ENCODE peak calls at places on chromosome X, in eight cellular contexts. One of them, this sample, is unnamed.
A peak's percentile ranks its signal among the peaks of the same experiment; 100 is the strongest.

GRCh38 chrX:66200855-66201795 is 37.1 kb downstream of the HEPH start:
- DNase-seq in ecto neural progenitor cell: no peak
- DNase-seq in WTC11: no peak
- DNase-seq in GM12891: no peak
- DNase-seq in CD8-positive, alpha-beta memory T cell: no peak
- DNase-seq in NAMALWA: peak; percentile 18
- DNase-seq in fibroblast of lung: peak; percentile 17
- DNase-seq in AG10803: peak; percentile 32
- DNase-seq in this sample: peak; percentile 62

GRCh38 chrX:124098089-124098488 is 136.6 kb downstream of the STAG2 start:
- DNase-seq in WTC11: no peak
- DNase-seq in GM12891: no peak
- DNase-seq in NAMALWA: peak; percentile 45
- DNase-seq in CD8-positive, alpha-beta memory T cell: no peak
- DNase-seq in fibroblast of lung: peak; percentile 56
- DNase-seq in AG10803: peak; percentile 47
- DNase-seq in ecto neural progenitor cell: no peak
- DNase-seq in this sample: peak; percentile 66

GRCh38 chrX:85375333-85375738 is 4.1 kb downstream of the POF1B start:
- DNase-seq in ecto neural progenitor cell: no peak
- DNase-seq in CD8-positive, alpha-beta memory T cell: no peak
- DNase-seq in AG10803: no peak
- DNase-seq in fibroblast of lung: no peak
- DNase-seq in WTC11: no peak
- DNase-seq in GM12891: no peak
- DNase-seq in NAMALWA: no peak
- DNase-seq in this sample: no peak

GRCh38 chrX:17472424-17472823 is 97.4 kb downstream of the NHS start:
- DNase-seq in fibroblast of lung: no peak
- DNase-seq in GM12891: no peak
- DNase-seq in ecto neural progenitor cell: no peak
- DNase-seq in NAMALWA: no peak
- DNase-seq in AG10803: no peak
- DNase-seq in WTC11: no peak
- DNase-seq in CD8-positive, alpha-beta memory T cell: no peak
- DNase-seq in this sample: no peak

GRCh38 chrX:49077941-49078340 is 1.7 kb downstream of the WDR45 start:
- DNase-seq in AG10803: no peak
- DNase-seq in CD8-positive, alpha-beta memory T cell: no peak
- DNase-seq in ecto neural progenitor cell: no peak
- DNase-seq in fibroblast of lung: no peak
- DNase-seq in NAMALWA: no peak
- DNase-seq in GM12891: no peak
- DNase-seq in WTC11: no peak
- DNase-seq in this sample: no peak

GRCh38 chrX:129875669-129876068 is 30.3 kb upstream of the UTP14A start:
- DNase-seq in GM12891: no peak
- DNase-seq in AG10803: peak; percentile 88
- DNase-seq in ecto neural progenitor cell: no peak
- DNase-seq in CD8-positive, alpha-beta memory T cell: no peak
- DNase-seq in WTC11: no peak
- DNase-seq in NAMALWA: no peak
- DNase-seq in fibroblast of lung: peak; percentile 70
- DNase-seq in this sample: peak; percentile 38

GRCh38 chrX:43815209-43815608 is 67.0 kb downstream of the MAOB start:
- DNase-seq in fibroblast of lung: no peak
- DNase-seq in NAMALWA: no peak
- DNase-seq in ecto neural progenitor cell: no peak
- DNase-seq in GM12891: no peak
- DNase-seq in CD8-positive, alpha-beta memory T cell: no peak
- DNase-seq in WTC11: no peak
- DNase-seq in AG10803: no peak
- DNase-seq in this sample: no peak

GRCh38 chrX:112672788-112673560 is 6.8 kb downstream of the LHFPL1 start:
- DNase-seq in AG10803: no peak
- DNase-seq in NAMALWA: no peak
- DNase-seq in fibroblast of lung: no peak
- DNase-seq in CD8-positive, alpha-beta memory T cell: no peak
- DNase-seq in ecto neural progenitor cell: no peak
- DNase-seq in WTC11: no peak
- DNase-seq in GM12891: no peak
- DNase-seq in this sample: no peak

GRCh38 chrX:102723456-102723855 is 2.9 kb downstream of the GPRASP3 start:
- DNase-seq in fibroblast of lung: no peak
- DNase-seq in ecto neural progenitor cell: no peak
- DNase-seq in CD8-positive, alpha-beta memory T cell: no peak
- DNase-seq in AG10803: no peak
- DNase-seq in NAMALWA: no peak
- DNase-seq in WTC11: no peak
- DNase-seq in GM12891: no peak
- DNase-seq in this sample: no peak

GRCh38 chrX:1871887-1872286 is 257.0 kb downstream of the ASMT start:
- DNase-seq in NAMALWA: no peak
- DNase-seq in CD8-positive, alpha-beta memory T cell: no peak
- DNase-seq in WTC11: no peak
- DNase-seq in GM12891: no peak
- DNase-seq in AG10803: no peak
- DNase-seq in fibroblast of lung: no peak
- DNase-seq in ecto neural progenitor cell: no peak
- DNase-seq in this sample: no peak

GRCh38 chrX:47828984-47829383 is 7.7 kb upstream of the ZNF81 start:
- DNase-seq in AG10803: no peak
- DNase-seq in NAMALWA: no peak
- DNase-seq in ecto neural progenitor cell: no peak
- DNase-seq in WTC11: no peak
- DNase-seq in CD8-positive, alpha-beta memory T cell: no peak
- DNase-seq in GM12891: no peak
- DNase-seq in fibroblast of lung: no peak
- DNase-seq in this sample: no peak

GRCh38 chrX:40101430-40101802 is 3.7 kb upstream of the BCOR start:
- DNase-seq in NAMALWA: no peak
- DNase-seq in AG10803: no peak
- DNase-seq in fibroblast of lung: no peak
- DNase-seq in GM12891: no peak
- DNase-seq in CD8-positive, alpha-beta memory T cell: no peak
- DNase-seq in WTC11: no peak
- DNase-seq in ecto neural progenitor cell: peak; percentile 60
- DNase-seq in this sample: no peak

GRCh38 chrX:71652405-71652804 is 14.9 kb upstream of the LOC101059915 start:
- DNase-seq in ecto neural progenitor cell: no peak
- DNase-seq in fibroblast of lung: peak; percentile 57
- DNase-seq in NAMALWA: peak; percentile 73
- DNase-seq in GM12891: no peak
- DNase-seq in AG10803: peak; percentile 54
- DNase-seq in WTC11: peak; percentile 42
- DNase-seq in CD8-positive, alpha-beta memory T cell: peak; percentile 26
- DNase-seq in this sample: peak; percentile 72

GRCh38 chrX:54826598-54826997 is 19.1 kb downstream of the MAGED2 start:
- DNase-seq in AG10803: peak; percentile 15
- DNase-seq in WTC11: no peak
- DNase-seq in NAMALWA: no peak
- DNase-seq in CD8-positive, alpha-beta memory T cell: no peak
- DNase-seq in GM12891: no peak
- DNase-seq in fibroblast of lung: no peak
- DNase-seq in ecto neural progenitor cell: no peak
- DNase-seq in this sample: no peak

GRCh38 chrX:46551494-46552128 is 6.4 kb upstream of the ZNF674 start:
- DNase-seq in fibroblast of lung: peak; percentile 45
- DNase-seq in AG10803: no peak
- DNase-seq in NAMALWA: no peak
- DNase-seq in WTC11: peak; percentile 28
- DNase-seq in ecto neural progenitor cell: no peak
- DNase-seq in GM12891: no peak
- DNase-seq in CD8-positive, alpha-beta memory T cell: no peak
- DNase-seq in this sample: peak; percentile 23

GRCh38 chrX:87049567-87049966 is 468.0 kb upstream of the KLHL4 start:
- DNase-seq in CD8-positive, alpha-beta memory T cell: no peak
- DNase-seq in AG10803: no peak
- DNase-seq in NAMALWA: no peak
- DNase-seq in ecto neural progenitor cell: no peak
- DNase-seq in WTC11: no peak
- DNase-seq in fibroblast of lung: no peak
- DNase-seq in GM12891: no peak
- DNase-seq in this sample: no peak

GRCh38 chrX:21733705-21734104 is 24.2 kb downstream of the SMPX start:
- DNase-seq in CD8-positive, alpha-beta memory T cell: no peak
- DNase-seq in NAMALWA: no peak
- DNase-seq in fibroblast of lung: no peak
- DNase-seq in ecto neural progenitor cell: no peak
- DNase-seq in GM12891: no peak
- DNase-seq in WTC11: no peak
- DNase-seq in AG10803: no peak
- DNase-seq in this sample: no peak

GRCh38 chrX:126770179-126770578 is 49.4 kb upstream of the PRR32 start:
- DNase-seq in WTC11: no peak
- DNase-seq in AG10803: no peak
- DNase-seq in GM12891: peak; percentile 5
- DNase-seq in NAMALWA: peak; percentile 31
- DNase-seq in fibroblast of lung: no peak
- DNase-seq in ecto neural progenitor cell: no peak
- DNase-seq in CD8-positive, alpha-beta memory T cell: no peak
- DNase-seq in this sample: peak; percentile 0

GRCh38 chrX:13834316-13834715 is 17.4 kb upstream of the GPM6B start:
- DNase-seq in GM12891: no peak
- DNase-seq in ecto neural progenitor cell: no peak
- DNase-seq in CD8-positive, alpha-beta memory T cell: no peak
- DNase-seq in fibroblast of lung: no peak
- DNase-seq in WTC11: no peak
- DNase-seq in NAMALWA: no peak
- DNase-seq in AG10803: no peak
- DNase-seq in this sample: no peak

GRCh38 chrX:149825424-149825823 is 43.7 kb downstream of the MAGEA9 start:
- DNase-seq in AG10803: no peak
- DNase-seq in ecto neural progenitor cell: no peak
- DNase-seq in WTC11: peak; percentile 63
- DNase-seq in CD8-positive, alpha-beta memory T cell: peak; percentile 3
- DNase-seq in GM12891: no peak
- DNase-seq in NAMALWA: peak; percentile 53
- DNase-seq in fibroblast of lung: no peak
- DNase-seq in this sample: peak; percentile 9

GRCh38 chrX:12719837-12720236 is 71.4 kb upstream of the PRPS2 start:
- DNase-seq in GM12891: no peak
- DNase-seq in NAMALWA: no peak
- DNase-seq in ecto neural progenitor cell: no peak
- DNase-seq in AG10803: no peak
- DNase-seq in fibroblast of lung: no peak
- DNase-seq in CD8-positive, alpha-beta memory T cell: no peak
- DNase-seq in WTC11: no peak
- DNase-seq in this sample: no peak

GRCh38 chrX:440636-441035 is 53.9 kb upstream of the PPP2R3B start:
- DNase-seq in ecto neural progenitor cell: no peak
- DNase-seq in WTC11: no peak
- DNase-seq in CD8-positive, alpha-beta memory T cell: no peak
- DNase-seq in NAMALWA: no peak
- DNase-seq in fibroblast of lung: no peak
- DNase-seq in GM12891: no peak
- DNase-seq in AG10803: no peak
- DNase-seq in this sample: no peak

GRCh38 chrX:96590403-96590802 is 94.2 kb upstream of the DIAPH2 start:
- DNase-seq in GM12891: no peak
- DNase-seq in NAMALWA: no peak
- DNase-seq in AG10803: no peak
- DNase-seq in ecto neural progenitor cell: no peak
- DNase-seq in WTC11: no peak
- DNase-seq in CD8-positive, alpha-beta memory T cell: no peak
- DNase-seq in fibroblast of lung: no peak
- DNase-seq in this sample: no peak

GRCh38 chrX:152638443-152638904 is 779 bp downstream of the GABRQ start:
- DNase-seq in GM12891: no peak
- DNase-seq in NAMALWA: no peak
- DNase-seq in CD8-positive, alpha-beta memory T cell: no peak
- DNase-seq in AG10803: no peak
- DNase-seq in fibroblast of lung: no peak
- DNase-seq in ecto neural progenitor cell: no peak
- DNase-seq in WTC11: no peak
- DNase-seq in this sample: no peak

GRCh38 chrX:114037515-114037914 is 546.4 kb upstream of the HTR2C start:
- DNase-seq in NAMALWA: no peak
- DNase-seq in ecto neural progenitor cell: no peak
- DNase-seq in fibroblast of lung: no peak
- DNase-seq in AG10803: no peak
- DNase-seq in GM12891: no peak
- DNase-seq in CD8-positive, alpha-beta memory T cell: no peak
- DNase-seq in WTC11: no peak
- DNase-seq in this sample: no peak

GRCh38 chrX:71941771-71942170 is 31.1 kb downstream of the NHSL2 start:
- DNase-seq in GM12891: no peak
- DNase-seq in AG10803: peak; percentile 70
- DNase-seq in ecto neural progenitor cell: no peak
- DNase-seq in CD8-positive, alpha-beta memory T cell: no peak
- DNase-seq in NAMALWA: no peak
- DNase-seq in WTC11: no peak
- DNase-seq in fibroblast of lung: peak; percentile 74
- DNase-seq in this sample: peak; percentile 78

GRCh38 chrX:9260603-9261002 is 204.3 kb upstream of the TBL1X start:
- DNase-seq in ecto neural progenitor cell: no peak
- DNase-seq in CD8-positive, alpha-beta memory T cell: no peak
- DNase-seq in WTC11: no peak
- DNase-seq in GM12891: no peak
- DNase-seq in AG10803: no peak
- DNase-seq in fibroblast of lung: no peak
- DNase-seq in NAMALWA: no peak
- DNase-seq in this sample: no peak

GRCh38 chrX:19566359-19567141 is 51.2 kb upstream of the MAP3K15 start:
- DNase-seq in fibroblast of lung: peak; percentile 79
- DNase-seq in CD8-positive, alpha-beta memory T cell: peak; percentile 3
- DNase-seq in AG10803: peak; percentile 55
- DNase-seq in ecto neural progenitor cell: no peak
- DNase-seq in WTC11: no peak
- DNase-seq in NAMALWA: peak; percentile 20
- DNase-seq in GM12891: no peak
- DNase-seq in this sample: peak; percentile 60

GRCh38 chrX:23338334-23338733 is 3.7 kb downstream of the PTCHD1 start:
- DNase-seq in fibroblast of lung: no peak
- DNase-seq in NAMALWA: no peak
- DNase-seq in GM12891: no peak
- DNase-seq in AG10803: no peak
- DNase-seq in WTC11: no peak
- DNase-seq in ecto neural progenitor cell: no peak
- DNase-seq in CD8-positive, alpha-beta memory T cell: no peak
- DNase-seq in this sample: no peak

GRCh38 chrX:123140454-123140853 is 43.6 kb upstream of the GRIA3 start:
- DNase-seq in CD8-positive, alpha-beta memory T cell: no peak
- DNase-seq in GM12891: no peak
- DNase-seq in fibroblast of lung: no peak
- DNase-seq in NAMALWA: no peak
- DNase-seq in WTC11: no peak
- DNase-seq in ecto neural progenitor cell: no peak
- DNase-seq in AG10803: no peak
- DNase-seq in this sample: no peak

GRCh38 chrX:8323356-8323755 is 141.3 kb upstream of the VCX3B start:
- DNase-seq in fibroblast of lung: no peak
- DNase-seq in NAMALWA: peak; percentile 23
- DNase-seq in WTC11: peak; percentile 32
- DNase-seq in AG10803: no peak
- DNase-seq in CD8-positive, alpha-beta memory T cell: no peak
- DNase-seq in ecto neural progenitor cell: no peak
- DNase-seq in GM12891: no peak
- DNase-seq in this sample: no peak

GRCh38 chrX:39854772-39855747 is 242.7 kb downstream of the BCOR start:
- DNase-seq in ecto neural progenitor cell: no peak
- DNase-seq in NAMALWA: peak; percentile 13
- DNase-seq in AG10803: no peak
- DNase-seq in GM12891: no peak
- DNase-seq in WTC11: no peak
- DNase-seq in fibroblast of lung: no peak
- DNase-seq in CD8-positive, alpha-beta memory T cell: peak; percentile 66
- DNase-seq in this sample: no peak

GRCh38 chrX:119669424-119670037 is 23.4 kb downstream of the SEPTIN6 start:
- DNase-seq in NAMALWA: no peak
- DNase-seq in WTC11: no peak
- DNase-seq in ecto neural progenitor cell: no peak
- DNase-seq in AG10803: peak; percentile 2
- DNase-seq in fibroblast of lung: peak; percentile 10
- DNase-seq in CD8-positive, alpha-beta memory T cell: no peak
- DNase-seq in GM12891: no peak
- DNase-seq in this sample: no peak

GRCh38 chrX:51395474-51395806 is 62.8 kb downstream of the NUDT10 start:
- DNase-seq in WTC11: no peak
- DNase-seq in fibroblast of lung: no peak
- DNase-seq in ecto neural progenitor cell: no peak
- DNase-seq in AG10803: no peak
- DNase-seq in CD8-positive, alpha-beta memory T cell: no peak
- DNase-seq in NAMALWA: no peak
- DNase-seq in GM12891: no peak
- DNase-seq in this sample: no peak

This sample was measured in adipocyte.